ENCODE peak calls at places on chromosome 10, in nine cellular contexts. M is NB4; A is OCI-LY7; J is stimulated activated CD8-positive, alpha-beta memory T cell treated with anti-CD3 and anti-CD28 coated beads, Interleukin-15, amount 100 ng/mL, for 24 hours; R is activated CD8-positive, alpha-beta memory T cell treated with anti-CD3 and anti-CD28 coated beads for 4 hours; C is heart right ventricle; Q is stimulated activated CD4-positive, alpha-beta T cell treated with anti-CD3 and anti-CD28 coated beads, Interleukin-1b, Interleukin-23, amount 100 ng/mL, for 24 hours; F is CD8-positive, alpha-beta memory T cell; D is naive thymus-derived CD4-positive, alpha-beta T cell. B is an unnamed sample.

GRCh38 chr10:132398566-132398991 is 1.6 kb downstream of the PWWP2B start:
- DNase-seq in M (no peak), A (no peak), J (no peak), R (no peak), C (peak), Q (no peak), F (no peak), D (no peak), B (no peak)

GRCh38 chr10:35838080-35838479 is 196.0 kb upstream of the FZD8 start:
- DNase-seq in M (no peak), A (no peak), J (no peak), R (no peak), C (no peak), Q (no peak), F (no peak), D (no peak), B (no peak)

GRCh38 chr10:101224060-101224909 is 5.0 kb downstream of the LBX1 start:
- DNase-seq in M (no peak), A (no peak), J (no peak), R (no peak), C (no peak), Q (no peak), F (no peak), D (no peak), B (no peak)

GRCh38 chr10:124669824-124670654 is 74.1 kb downstream of the FAM53B start:
- DNase-seq in M (no peak), A (no peak), J (no peak), R (no peak), C (peak), Q (no peak), F (no peak), D (no peak), B (no peak)

GRCh38 chr10:8876171-8876570 is 821.7 kb downstream of the GATA3 start:
- DNase-seq in M (no peak), A (no peak), J (no peak), R (no peak), C (no peak), Q (no peak), F (no peak), D (no peak), B (no peak)

GRCh38 chr10:117927871-117928270 is 118.9 kb downstream of the RAB11FIP2 start:
- DNase-seq in M (no peak), A (no peak), J (no peak), R (no peak), C (no peak), Q (no peak), F (no peak), D (no peak), B (no peak)

GRCh38 chr10:130137077-130137448 is 872 bp downstream of the GLRX3 start:
- DNase-seq in M (peak), A (no peak), J (no peak), R (no peak), C (no peak), Q (no peak), F (no peak), D (no peak), B (no peak)

GRCh38 chr10:87658383-87658795 is 1.3 kb upstream of the PAPSS2 start:
- DNase-seq in M (no peak), A (no peak), J (no peak), R (no peak), C (no peak), Q (no peak), F (no peak), D (no peak), B (no peak)

GRCh38 chr10:27285093-27285492 is 44.5 kb upstream of the ACBD5 start:
- DNase-seq in M (peak), A (peak), J (no peak), R (no peak), C (no peak), Q (no peak), F (no peak), D (peak), B (peak)